ENCODE peak calls at places on chromosomes 13 and 19, in six cellular contexts. W is GDM1, L is body of pancreas, O is AG10803, M is fibroblast of pulmonary artery, F is esophagus squamous epithelium. Q is an unnamed sample.

GRCh38 chr13:51849145-51850101 is 4.4 kb upstream of the TMEM272 start:
- DNase-seq in O (no peak), F (no peak), W (no peak), M (peak; percentile 20), L (no peak), Q (peak; percentile 55)

GRCh38 chr19:4345656-4346383 is 2.5 kb downstream of the MPND start:
- DNase-seq in L (peak; percentile 92), F (no peak), O (no peak), W (no peak), M (no peak), Q (no peak)

GRCh38 chr13:59914556-59914955 is 249.2 kb downstream of the DIAPH3 start:
- DNase-seq in M (peak; percentile 41), L (no peak), W (no peak), O (peak; percentile 57), F (no peak), Q (no peak)

GRCh38 chr19:53849237-53849676 is 18.4 kb upstream of the MYADM start:
- DNase-seq in W (no peak), O (peak; percentile 92), F (no peak), L (no peak), M (peak; percentile 94), Q (no peak)

GRCh38 chr13:69604698-69605097 is 502.9 kb upstream of the ATXN8OS start:
- DNase-seq in W (no peak), M (no peak), F (no peak), O (no peak), L (no peak), Q (no peak)

GRCh38 chr13:112699318-112699918 is 9.6 kb downstream of the ATP11A start:
- DNase-seq in M (no peak), F (no peak), W (no peak), O (no peak), L (no peak), Q (no peak)

GRCh38 chr19:29564574-29565005 is 38.8 kb downstream of the VSTM2B start:
- DNase-seq in O (no peak), F (no peak), M (no peak), L (no peak), W (no peak), Q (peak; percentile 38)

GRCh38 chr19:14164724-14165493 is 28.5 kb upstream of the ASF1B start:
- DNase-seq in F (no peak), L (no peak), M (no peak), O (no peak), W (no peak), Q (no peak)

GRCh38 chr13:27273658-27274425 is 3.2 kb downstream of the RASL11A start:
- DNase-seq in F (no peak), M (peak; percentile 72), O (no peak), L (no peak), W (no peak), Q (no peak)

Q was measured in left ventricle myocardium superior.